ENCODE peak calls at places on chromosomes 4 and X, in nine cellular contexts. A is activated CD4-positive, alpha-beta T cell treated with anti-CD3 and anti-CD28 coated beads, Interleukin-2, amount 50 U/mL, for 1 hour; U is stimulated activated CD8-positive, alpha-beta memory T cell treated with anti-CD3 and anti-CD28 coated beads, Interleukin-4, amount 100 ng/mL, for 1 hour; M is T-helper 2 cell; B is left lobe of liver; P is RPMI7951; W is NCI-H1092 treated with DMSO at 0.1 percent for 48 hours; J is mucosa of gallbladder; F is activated effector memory CD4-positive, alpha-beta T cell treated with Interleukin-2 at 50 U/mL for 16 hours. Z is an unnamed sample.

GRCh38 chr4:104726002-104726401 is 231.3 kb upstream of the CXXC4 start:
- DNase-seq in A (no peak), U (no peak), M (no peak), B (no peak), P (no peak), W (no peak), J (no peak), F (no peak), Z (no peak)

GRCh38 chrX:11558972-11559371 is 106.7 kb downstream of the ARHGAP6 start:
- DNase-seq in A (peak), U (no peak), M (no peak), B (no peak), P (peak), W (no peak), J (no peak), F (peak), Z (no peak)

GRCh38 chr4:98519268-98519993 is 139.0 kb downstream of the TSPAN5 start:
- DNase-seq in A (no peak), U (no peak), M (no peak), B (no peak), P (no peak), W (no peak), J (no peak), F (no peak), Z (no peak)

GRCh38 chr4:3073158-3074077 is 920 bp downstream of the HTT-AS start:
- DNase-seq in A (peak), U (no peak), M (no peak), B (no peak), P (no peak), W (no peak), J (no peak), F (no peak), Z (no peak)

GRCh38 chr4:3485011-3485881 is 22.1 kb downstream of the DOK7 start:
- DNase-seq in A (no peak), U (no peak), M (no peak), B (no peak), P (no peak), W (no peak), J (no peak), F (no peak), Z (no peak)

GRCh38 chr4:164438321-164438720 is 315.6 kb upstream of the SMIM31 start:
- DNase-seq in A (no peak), U (no peak), M (no peak), B (no peak), P (no peak), W (no peak), J (no peak), F (no peak), Z (no peak)

GRCh38 chrX:102934624-102935023 is 2.4 kb upstream of the RAB40AL start:
- DNase-seq in A (peak), U (no peak), M (no peak), B (no peak), P (peak), W (peak), J (peak), F (peak), Z (no peak)

GRCh38 chrX:16307950-16308349 is 140.7 kb downstream of the MAGEB17 start:
- DNase-seq in A (no peak), U (no peak), M (no peak), B (no peak), P (no peak), W (no peak), J (no peak), F (no peak), Z (no peak)

GRCh38 chrX:123755107-123755506 is 22.3 kb upstream of the THOC2 start:
- DNase-seq in A (no peak), U (no peak), M (no peak), B (no peak), P (no peak), W (no peak), J (no peak), F (no peak), Z (no peak)

GRCh38 chrX:140342410-140342809 is 162.5 kb downstream of the SOX3 start:
- DNase-seq in A (no peak), U (no peak), M (no peak), B (no peak), P (no peak), W (no peak), J (no peak), F (no peak), Z (no peak)

GRCh38 chr4:157587681-157588423 is 367.3 kb downstream of the GRIA2 start:
- DNase-seq in A (no peak), U (no peak), M (no peak), B (no peak), P (no peak), W (no peak), J (no peak), F (no peak), Z (no peak)

GRCh38 chr4:97984545-97985131 is 158.6 kb downstream of the STPG2 start:
- DNase-seq in A (no peak), U (no peak), M (no peak), B (no peak), P (no peak), W (no peak), J (no peak), F (no peak), Z (no peak)

GRCh38 chr4:22356996-22357596 is 158.8 kb downstream of the ADGRA3 start:
- DNase-seq in A (no peak), U (no peak), M (no peak), B (no peak), P (peak), W (peak), J (no peak), F (no peak), Z (no peak)